ENCODE peak calls at places on chromosome 5, in ten cellular contexts. One of them, this sample, is unnamed.

GRCh38 chr5:96045888-96046287 is 84.2 kb upstream of the ELL2 start:
- DNase-seq in tibial nerve: no peak
- DNase-seq in heart left ventricle: no peak
- DNase-seq in stomach: no peak
- DNase-seq in Peyer's patch: no peak
- DNase-seq in sigmoid colon: no peak
- DNase-seq in IMR-90: no peak
- DNase-seq in A549: no peak
- DNase-seq in spleen: no peak
- DNase-seq in body of pancreas: no peak
- DNase-seq in this sample: no peak

GRCh38 chr5:37724395-37725125 is 115.3 kb downstream of the GDNF start:
- DNase-seq in tibial nerve: no peak
- DNase-seq in heart left ventricle: no peak
- DNase-seq in stomach: no peak
- DNase-seq in Peyer's patch: no peak
- DNase-seq in sigmoid colon: peak; percentile 57
- DNase-seq in IMR-90: no peak
- DNase-seq in A549: no peak
- DNase-seq in spleen: no peak
- DNase-seq in body of pancreas: no peak
- DNase-seq in this sample: no peak

GRCh38 chr5:36607838-36608783 is 1.7 kb downstream of the SLC1A3 start:
- DNase-seq in tibial nerve: no peak
- DNase-seq in heart left ventricle: no peak
- DNase-seq in stomach: no peak
- DNase-seq in Peyer's patch: no peak
- DNase-seq in sigmoid colon: no peak
- DNase-seq in IMR-90: no peak
- DNase-seq in A549: no peak
- DNase-seq in spleen: no peak
- DNase-seq in body of pancreas: no peak
- DNase-seq in this sample: no peak

GRCh38 chr5:16994576-16994975 is 58.5 kb upstream of the MYO10 start:
- DNase-seq in tibial nerve: no peak
- DNase-seq in heart left ventricle: no peak
- DNase-seq in stomach: no peak
- DNase-seq in Peyer's patch: no peak
- DNase-seq in sigmoid colon: no peak
- DNase-seq in IMR-90: no peak
- DNase-seq in A549: no peak
- DNase-seq in spleen: no peak
- DNase-seq in body of pancreas: no peak
- DNase-seq in this sample: no peak

GRCh38 chr5:105953616-105954015 is 1717.1 kb downstream of the EFNA5 start:
- DNase-seq in tibial nerve: no peak
- DNase-seq in heart left ventricle: no peak
- DNase-seq in stomach: no peak
- DNase-seq in Peyer's patch: no peak
- DNase-seq in sigmoid colon: no peak
- DNase-seq in IMR-90: no peak
- DNase-seq in A549: no peak
- DNase-seq in spleen: no peak
- DNase-seq in body of pancreas: no peak
- DNase-seq in this sample: no peak

GRCh38 chr5:151095341-151096000 is 14.6 kb upstream of the TNIP1 start:
- DNase-seq in tibial nerve: no peak
- DNase-seq in heart left ventricle: peak; percentile 61
- DNase-seq in stomach: peak; percentile 60
- DNase-seq in Peyer's patch: peak; percentile 93
- DNase-seq in sigmoid colon: no peak
- DNase-seq in IMR-90: no peak
- DNase-seq in A549: no peak
- DNase-seq in spleen: no peak
- DNase-seq in body of pancreas: peak; percentile 88
- DNase-seq in this sample: no peak

GRCh38 chr5:89436464-89436863 is 553.5 kb upstream of the MEF2C start:
- DNase-seq in tibial nerve: no peak
- DNase-seq in heart left ventricle: no peak
- DNase-seq in stomach: no peak
- DNase-seq in Peyer's patch: no peak
- DNase-seq in sigmoid colon: no peak
- DNase-seq in IMR-90: no peak
- DNase-seq in A549: no peak
- DNase-seq in spleen: no peak
- DNase-seq in body of pancreas: no peak
- DNase-seq in this sample: no peak

GRCh38 chr5:157510682-157511081 is 50.7 kb downstream of the NIPAL4 start:
- DNase-seq in tibial nerve: no peak
- DNase-seq in heart left ventricle: no peak
- DNase-seq in stomach: no peak
- DNase-seq in Peyer's patch: no peak
- DNase-seq in sigmoid colon: no peak
- DNase-seq in IMR-90: no peak
- DNase-seq in A549: no peak
- DNase-seq in spleen: no peak
- DNase-seq in body of pancreas: no peak
- DNase-seq in this sample: no peak

GRCh38 chr5:4245511-4245910 is 649.9 kb downstream of the IRX1 start:
- DNase-seq in tibial nerve: no peak
- DNase-seq in heart left ventricle: no peak
- DNase-seq in stomach: no peak
- DNase-seq in Peyer's patch: no peak
- DNase-seq in sigmoid colon: no peak
- DNase-seq in IMR-90: no peak
- DNase-seq in A549: no peak
- DNase-seq in spleen: no peak
- DNase-seq in body of pancreas: no peak
- DNase-seq in this sample: no peak

GRCh38 chr5:180982008-180982741 is 6.5 kb upstream of the BTNL3 start:
- DNase-seq in tibial nerve: no peak
- DNase-seq in heart left ventricle: no peak
- DNase-seq in stomach: no peak
- DNase-seq in Peyer's patch: no peak
- DNase-seq in sigmoid colon: no peak
- DNase-seq in IMR-90: no peak
- DNase-seq in A549: no peak
- DNase-seq in spleen: no peak
- DNase-seq in body of pancreas: no peak
- DNase-seq in this sample: no peak

GRCh38 chr5:15995206-15996052 is 184.2 kb downstream of the MARCHF11 start:
- DNase-seq in tibial nerve: no peak
- DNase-seq in heart left ventricle: no peak
- DNase-seq in stomach: no peak
- DNase-seq in Peyer's patch: no peak
- DNase-seq in sigmoid colon: no peak
- DNase-seq in IMR-90: peak; percentile 55
- DNase-seq in A549: no peak
- DNase-seq in spleen: no peak
- DNase-seq in body of pancreas: no peak
- DNase-seq in this sample: peak; percentile 9

GRCh38 chr5:33229216-33229615 is 211.5 kb upstream of the TARS1 start:
- DNase-seq in tibial nerve: no peak
- DNase-seq in heart left ventricle: peak; percentile 41
- DNase-seq in stomach: no peak
- DNase-seq in Peyer's patch: no peak
- DNase-seq in sigmoid colon: no peak
- DNase-seq in IMR-90: no peak
- DNase-seq in A549: no peak
- DNase-seq in spleen: no peak
- DNase-seq in body of pancreas: no peak
- DNase-seq in this sample: no peak

GRCh38 chr5:102536323-102536928 is 37.6 kb upstream of the SLCO6A1 start:
- DNase-seq in tibial nerve: no peak
- DNase-seq in heart left ventricle: no peak
- DNase-seq in stomach: no peak
- DNase-seq in Peyer's patch: no peak
- DNase-seq in sigmoid colon: no peak
- DNase-seq in IMR-90: peak; percentile 22
- DNase-seq in A549: no peak
- DNase-seq in spleen: no peak
- DNase-seq in body of pancreas: no peak
- DNase-seq in this sample: no peak

GRCh38 chr5:59584858-59585846 is 308.4 kb downstream of the PDE4D start:
- DNase-seq in tibial nerve: no peak
- DNase-seq in heart left ventricle: no peak
- DNase-seq in stomach: no peak
- DNase-seq in Peyer's patch: no peak
- DNase-seq in sigmoid colon: no peak
- DNase-seq in IMR-90: no peak
- DNase-seq in A549: no peak
- DNase-seq in spleen: no peak
- DNase-seq in body of pancreas: no peak
- DNase-seq in this sample: no peak

GRCh38 chr5:97425511-97425910 is 242.5 kb upstream of the RIOK2 start:
- DNase-seq in tibial nerve: no peak
- DNase-seq in heart left ventricle: no peak
- DNase-seq in stomach: no peak
- DNase-seq in Peyer's patch: no peak
- DNase-seq in sigmoid colon: no peak
- DNase-seq in IMR-90: peak; percentile 16
- DNase-seq in A549: no peak
- DNase-seq in spleen: peak; percentile 23
- DNase-seq in body of pancreas: no peak
- DNase-seq in this sample: no peak

GRCh38 chr5:28896949-28897348 is 1858.6 kb upstream of the CDH9 start:
- DNase-seq in tibial nerve: no peak
- DNase-seq in heart left ventricle: no peak
- DNase-seq in stomach: no peak
- DNase-seq in Peyer's patch: no peak
- DNase-seq in sigmoid colon: no peak
- DNase-seq in IMR-90: no peak
- DNase-seq in A549: peak; percentile 2
- DNase-seq in spleen: no peak
- DNase-seq in body of pancreas: no peak
- DNase-seq in this sample: no peak

GRCh38 chr5:157148734-157149615 is 6.3 kb upstream of the MED7 start:
- DNase-seq in tibial nerve: peak; percentile 42
- DNase-seq in heart left ventricle: no peak
- DNase-seq in stomach: peak; percentile 69
- DNase-seq in Peyer's patch: peak; percentile 90
- DNase-seq in sigmoid colon: no peak
- DNase-seq in IMR-90: peak; percentile 60
- DNase-seq in A549: peak; percentile 81
- DNase-seq in spleen: no peak
- DNase-seq in body of pancreas: peak; percentile 74
- DNase-seq in this sample: peak; percentile 46

GRCh38 chr5:147483197-147483790 is 26.6 kb downstream of the DPYSL3 start:
- DNase-seq in tibial nerve: no peak
- DNase-seq in heart left ventricle: no peak
- DNase-seq in stomach: no peak
- DNase-seq in Peyer's patch: no peak
- DNase-seq in sigmoid colon: no peak
- DNase-seq in IMR-90: peak; percentile 48
- DNase-seq in A549: no peak
- DNase-seq in spleen: no peak
- DNase-seq in body of pancreas: no peak
- DNase-seq in this sample: no peak

DNA sequence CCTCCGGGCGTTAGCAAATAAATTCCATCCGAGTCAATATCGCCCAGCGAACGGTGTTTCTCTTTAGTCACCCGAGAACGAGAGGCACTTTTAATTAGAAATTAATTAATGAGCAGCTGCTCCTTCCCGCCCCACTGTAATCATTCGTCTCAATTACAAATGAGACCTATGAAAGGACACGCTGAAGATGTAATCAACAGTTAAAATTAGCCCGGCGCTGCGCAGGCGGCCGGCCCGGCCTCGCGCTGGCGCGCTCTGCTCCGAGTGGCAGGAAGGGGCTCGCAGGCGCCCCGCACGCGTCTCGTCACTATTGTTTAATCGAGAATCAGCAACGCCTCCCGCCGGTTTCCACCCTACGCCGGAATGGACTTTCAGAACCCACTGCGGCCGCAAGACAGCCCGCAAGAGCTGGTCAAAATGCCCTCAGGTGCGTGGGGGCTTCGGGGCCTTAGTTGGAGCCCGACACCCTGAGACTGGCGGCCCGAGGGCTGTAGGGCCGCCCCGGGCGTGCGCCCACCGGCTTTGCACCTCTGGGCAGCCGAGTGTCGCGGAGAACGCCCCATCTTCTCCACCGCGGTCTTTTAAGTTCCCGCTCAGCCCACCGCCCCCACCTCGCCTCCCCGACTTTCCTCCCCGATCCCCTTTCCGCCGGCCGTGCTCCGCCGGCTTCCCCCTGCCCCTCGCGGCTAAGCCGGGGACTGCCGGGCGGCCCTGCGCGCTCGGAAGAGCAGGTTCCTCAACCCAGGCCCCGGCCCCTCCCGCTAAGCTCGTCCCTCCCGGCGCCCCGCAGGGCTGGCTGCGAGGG is 597 bp upstream of the IRX4 start:
- DNase-seq in tibial nerve: no peak
- DNase-seq in heart left ventricle: peak; percentile 56
- DNase-seq in stomach: no peak
- DNase-seq in Peyer's patch: no peak
- DNase-seq in sigmoid colon: no peak
- DNase-seq in IMR-90: no peak
- DNase-seq in A549: peak; percentile 77
- DNase-seq in spleen: peak; percentile 67
- DNase-seq in body of pancreas: no peak
- DNase-seq in this sample: no peak
- TF ChIP-seq POLR2A in tibial nerve: no peak
- TF ChIP-seq POLR2A in heart left ventricle: no peak
- TF ChIP-seq POLR2A in stomach: no peak
- TF ChIP-seq POLR2A in Peyer's patch: no peak
- TF ChIP-seq POLR2A in sigmoid colon: no peak
- TF ChIP-seq POLR2A in IMR-90: no peak
- TF ChIP-seq POLR2A in A549: no peak
- TF ChIP-seq POLR2A in spleen: no peak
- TF ChIP-seq POLR2A in body of pancreas: no peak
- TF ChIP-seq POLR2A in this sample: no peak

GRCh38 chr5:136655429-136655828 is 290.1 kb upstream of the TRPC7 start:
- DNase-seq in tibial nerve: no peak
- DNase-seq in heart left ventricle: no peak
- DNase-seq in stomach: no peak
- DNase-seq in Peyer's patch: no peak
- DNase-seq in sigmoid colon: no peak
- DNase-seq in IMR-90: peak; percentile 42
- DNase-seq in A549: no peak
- DNase-seq in spleen: no peak
- DNase-seq in body of pancreas: no peak
- DNase-seq in this sample: no peak
- TF ChIP-seq POLR2A in tibial nerve: no peak
- TF ChIP-seq POLR2A in heart left ventricle: no peak
- TF ChIP-seq POLR2A in stomach: no peak
- TF ChIP-seq POLR2A in Peyer's patch: no peak
- TF ChIP-seq POLR2A in sigmoid colon: no peak
- TF ChIP-seq POLR2A in IMR-90: no peak
- TF ChIP-seq POLR2A in A549: no peak
- TF ChIP-seq POLR2A in spleen: no peak
- TF ChIP-seq POLR2A in body of pancreas: no peak
- TF ChIP-seq POLR2A in this sample: no peak

GRCh38 chr5:44809215-44809955 is 638 bp downstream of the MRPS30 start:
- DNase-seq in tibial nerve: peak; percentile 15
- DNase-seq in heart left ventricle: peak; percentile 39
- DNase-seq in stomach: peak; percentile 40
- DNase-seq in Peyer's patch: peak; percentile 61
- DNase-seq in sigmoid colon: peak; percentile 65
- DNase-seq in IMR-90: peak; percentile 62
- DNase-seq in A549: peak; percentile 10
- DNase-seq in spleen: peak; percentile 91
- DNase-seq in body of pancreas: peak; percentile 52
- DNase-seq in this sample: peak; percentile 12
- TF ChIP-seq POLR2A in tibial nerve: no peak
- TF ChIP-seq POLR2A in heart left ventricle: no peak
- TF ChIP-seq POLR2A in stomach: no peak
- TF ChIP-seq POLR2A in Peyer's patch: no peak
- TF ChIP-seq POLR2A in sigmoid colon: no peak
- TF ChIP-seq POLR2A in IMR-90: peak; percentile 40
- TF ChIP-seq POLR2A in A549: no peak
- TF ChIP-seq POLR2A in spleen: no peak
- TF ChIP-seq POLR2A in body of pancreas: no peak
- TF ChIP-seq POLR2A in this sample: no peak

GRCh38 chr5:172085738-172086137 is 79.3 kb upstream of the FBXW11 start:
- DNase-seq in tibial nerve: no peak
- DNase-seq in heart left ventricle: no peak
- DNase-seq in stomach: no peak
- DNase-seq in Peyer's patch: peak; percentile 37
- DNase-seq in sigmoid colon: peak; percentile 28
- DNase-seq in IMR-90: no peak
- DNase-seq in A549: no peak
- DNase-seq in spleen: no peak
- DNase-seq in body of pancreas: no peak
- DNase-seq in this sample: no peak
- TF ChIP-seq POLR2A in tibial nerve: no peak
- TF ChIP-seq POLR2A in heart left ventricle: no peak
- TF ChIP-seq POLR2A in stomach: no peak
- TF ChIP-seq POLR2A in Peyer's patch: no peak
- TF ChIP-seq POLR2A in sigmoid colon: no peak
- TF ChIP-seq POLR2A in IMR-90: no peak
- TF ChIP-seq POLR2A in A549: no peak
- TF ChIP-seq POLR2A in spleen: no peak
- TF ChIP-seq POLR2A in body of pancreas: no peak
- TF ChIP-seq POLR2A in this sample: no peak